ENCODE peak calls at places on chromosomes 12 and 14, in seven cellular contexts. I is cardiac muscle cell; X is mucosa of descending colon; K is fibroblast of pulmonary artery; Y is stimulated activated CD8-positive, alpha-beta memory T cell treated with anti-CD3 and anti-CD28 coated beads, Interleukin-4, amount 100 ng/mL, for 1 hour; Q is activated CD4-positive, alpha-beta T cell treated with anti-CD3 and anti-CD28 coated beads for 48 hours; R is IMR-90. M is an unnamed sample.

GRCh38 chr14:23299986-23300686 is 2.5 kb downstream of the PPP1R3E start:
- DNase-seq in I (no peak), X (no peak), K (no peak), Y (no peak), Q (no peak), R (no peak), M (no peak)

GRCh38 chr14:93332853-93333630 is at the start of gene BTBD7:
- DNase-seq in I (peak), X (peak), K (peak), Y (peak), Q (peak), R (peak), M (peak)

GRCh38 chr14:28759056-28759657 is 7.4 kb upstream of the FOXG1 start:
- DNase-seq in I (no peak), X (no peak), K (no peak), Y (no peak), Q (no peak), R (no peak), M (no peak)

GRCh38 chr12:3604750-3605638 is 114.0 kb downstream of the PRMT8 start:
- DNase-seq in I (peak), X (peak), K (peak), Y (no peak), Q (no peak), R (no peak), M (no peak)

GRCh38 chr14:49879683-49880204 is 13.1 kb upstream of the ARF6 start:
- DNase-seq in I (peak), X (peak), K (peak), Y (no peak), Q (peak), R (peak), M (peak)

GRCh38 chr12:124625867-124626675 is 58.7 kb upstream of the NCOR2 start:
- DNase-seq in I (no peak), X (peak), K (peak), Y (no peak), Q (no peak), R (peak), M (peak)

GRCh38 chr14:26993541-26993940 is 395.7 kb upstream of the NOVA1 start:
- DNase-seq in I (no peak), X (no peak), K (no peak), Y (no peak), Q (no peak), R (no peak), M (no peak)

GRCh38 chr12:71661977-71662522 is 1.6 kb downstream of the ZFC3H1 start:
- DNase-seq in I (no peak), X (no peak), K (peak), Y (no peak), Q (no peak), R (peak), M (no peak)

GRCh38 chr12:6187948-6188793 is 12.0 kb upstream of the CD9 start:
- DNase-seq in I (no peak), X (no peak), K (no peak), Y (no peak), Q (no peak), R (no peak), M (no peak)

GRCh38 chr12:82651489-82651888 is 35.2 kb upstream of the TMTC2 start:
- DNase-seq in I (no peak), X (no peak), K (no peak), Y (no peak), Q (no peak), R (no peak), M (no peak)

GRCh38 chr14:56723418-56723817 is 86.9 kb downstream of the OTX2 start:
- DNase-seq in I (no peak), X (no peak), K (no peak), Y (no peak), Q (no peak), R (no peak), M (no peak)

GRCh38 chr12:11812558-11813421 is 163.3 kb downstream of the ETV6 start:
- DNase-seq in I (peak), X (peak), K (peak), Y (no peak), Q (no peak), R (peak), M (no peak)

GRCh38 chr12:34602213-34602940 is 580.1 kb downstream of the ALG10 start:
- DNase-seq in I (no peak), X (no peak), K (no peak), Y (no peak), Q (no peak), R (no peak), M (no peak)

GRCh38 chr12:53103860-53104305 is 597 bp downstream of the SOAT2 start:
- DNase-seq in I (no peak), X (no peak), K (no peak), Y (no peak), Q (no peak), R (no peak), M (no peak)

GRCh38 chr12:111410229-111411186 is 4.8 kb downstream of the SH2B3 start:
- DNase-seq in I (no peak), X (no peak), K (peak), Y (no peak), Q (no peak), R (no peak), M (no peak)

GRCh38 chr14:73237786-73238261 is 518 bp downstream of the PAPLN start:
- DNase-seq in I (peak), X (no peak), K (no peak), Y (no peak), Q (no peak), R (no peak), M (no peak)

M was measured in HTR-8/SVneo.